ENCODE peak calls at places on chromosomes 6 and 20, in nine cellular contexts. One of them, this sample, is unnamed.

GRCh38 chr20:353166-353565 is 6.3 kb downstream of the NRSN2 start:
- DNase-seq in left colon: no peak
- DNase-seq in anterior cingulate cortex: no peak
- DNase-seq in D341Med: no peak
- DNase-seq in NCI-H1694 treated with DMSO at 0.1 percent for 48 hours: peak
- DNase-seq in type B pancreatic cell: no peak
- DNase-seq in body of pancreas: no peak
- DNase-seq in NCI-H146: no peak
- DNase-seq in T-cell: no peak
- DNase-seq in this sample: no peak

GRCh38 chr20:16785221-16785620 is 37.1 kb downstream of the OTOR start:
- DNase-seq in type B pancreatic cell: no peak
- DNase-seq in NCI-H1694 treated with DMSO at 0.1 percent for 48 hours: no peak
- DNase-seq in D341Med: no peak
- DNase-seq in NCI-H146: no peak
- DNase-seq in anterior cingulate cortex: no peak
- DNase-seq in body of pancreas: no peak
- DNase-seq in left colon: no peak
- DNase-seq in T-cell: no peak
- DNase-seq in this sample: no peak

GRCh38 chr6:132495604-132496079 is 17.3 kb downstream of the STX7 start:
- DNase-seq in type B pancreatic cell: no peak
- DNase-seq in D341Med: no peak
- DNase-seq in left colon: no peak
- DNase-seq in anterior cingulate cortex: no peak
- DNase-seq in NCI-H146: no peak
- DNase-seq in NCI-H1694 treated with DMSO at 0.1 percent for 48 hours: no peak
- DNase-seq in T-cell: no peak
- DNase-seq in body of pancreas: no peak
- DNase-seq in this sample: no peak

GRCh38 chr6:14009416-14009815 is 84.7 kb downstream of the RNF182 start:
- DNase-seq in anterior cingulate cortex: no peak
- DNase-seq in NCI-H1694 treated with DMSO at 0.1 percent for 48 hours: no peak
- DNase-seq in left colon: no peak
- DNase-seq in NCI-H146: no peak
- DNase-seq in D341Med: no peak
- DNase-seq in body of pancreas: no peak
- DNase-seq in type B pancreatic cell: no peak
- DNase-seq in T-cell: no peak
- DNase-seq in this sample: no peak

GRCh38 chr6:69059413-69059812 is 424.3 kb downstream of the ADGRB3 start:
- DNase-seq in NCI-H1694 treated with DMSO at 0.1 percent for 48 hours: no peak
- DNase-seq in left colon: no peak
- DNase-seq in body of pancreas: no peak
- DNase-seq in T-cell: no peak
- DNase-seq in anterior cingulate cortex: no peak
- DNase-seq in type B pancreatic cell: no peak
- DNase-seq in NCI-H146: no peak
- DNase-seq in D341Med: no peak
- DNase-seq in this sample: no peak

GRCh38 chr6:72040106-72040505 is 153.8 kb downstream of the RIMS1 start:
- DNase-seq in T-cell: no peak
- DNase-seq in body of pancreas: no peak
- DNase-seq in anterior cingulate cortex: no peak
- DNase-seq in D341Med: no peak
- DNase-seq in NCI-H146: no peak
- DNase-seq in left colon: no peak
- DNase-seq in type B pancreatic cell: no peak
- DNase-seq in NCI-H1694 treated with DMSO at 0.1 percent for 48 hours: no peak
- DNase-seq in this sample: no peak

GRCh38 chr20:50186987-50187402 is 3.6 kb upstream of the CEBPB start:
- DNase-seq in left colon: no peak
- DNase-seq in NCI-H1694 treated with DMSO at 0.1 percent for 48 hours: no peak
- DNase-seq in type B pancreatic cell: no peak
- DNase-seq in NCI-H146: no peak
- DNase-seq in anterior cingulate cortex: no peak
- DNase-seq in D341Med: no peak
- DNase-seq in body of pancreas: no peak
- DNase-seq in T-cell: no peak
- DNase-seq in this sample: peak

GRCh38 chr20:61817061-61817460 is 248.6 kb downstream of the TAF4 start:
- DNase-seq in body of pancreas: no peak
- DNase-seq in D341Med: no peak
- DNase-seq in type B pancreatic cell: no peak
- DNase-seq in anterior cingulate cortex: no peak
- DNase-seq in T-cell: no peak
- DNase-seq in NCI-H1694 treated with DMSO at 0.1 percent for 48 hours: no peak
- DNase-seq in NCI-H146: no peak
- DNase-seq in left colon: no peak
- DNase-seq in this sample: no peak

GRCh38 chr6:151068761-151069312 is 170.9 kb upstream of the AKAP12 start:
- DNase-seq in D341Med: no peak
- DNase-seq in left colon: no peak
- DNase-seq in T-cell: no peak
- DNase-seq in type B pancreatic cell: no peak
- DNase-seq in anterior cingulate cortex: no peak
- DNase-seq in body of pancreas: no peak
- DNase-seq in NCI-H146: no peak
- DNase-seq in NCI-H1694 treated with DMSO at 0.1 percent for 48 hours: no peak
- DNase-seq in this sample: no peak

GRCh38 chr20:19726126-19726525 is 31.9 kb upstream of the RIN2 start:
- DNase-seq in left colon: no peak
- DNase-seq in NCI-H146: no peak
- DNase-seq in type B pancreatic cell: no peak
- DNase-seq in T-cell: no peak
- DNase-seq in NCI-H1694 treated with DMSO at 0.1 percent for 48 hours: no peak
- DNase-seq in anterior cingulate cortex: no peak
- DNase-seq in D341Med: no peak
- DNase-seq in body of pancreas: no peak
- DNase-seq in this sample: no peak

GRCh38 chr6:56220078-56220477 is 27.3 kb downstream of the COL21A1 start:
- DNase-seq in body of pancreas: no peak
- DNase-seq in anterior cingulate cortex: no peak
- DNase-seq in D341Med: no peak
- DNase-seq in NCI-H1694 treated with DMSO at 0.1 percent for 48 hours: no peak
- DNase-seq in T-cell: no peak
- DNase-seq in type B pancreatic cell: no peak
- DNase-seq in left colon: no peak
- DNase-seq in NCI-H146: peak
- DNase-seq in this sample: no peak

GRCh38 chr6:30721198-30722024 is 1.3 kb downstream of the TUBB start:
- DNase-seq in type B pancreatic cell: peak
- DNase-seq in NCI-H146: peak
- DNase-seq in T-cell: peak
- DNase-seq in D341Med: peak
- DNase-seq in body of pancreas: peak
- DNase-seq in anterior cingulate cortex: peak
- DNase-seq in left colon: peak
- DNase-seq in NCI-H1694 treated with DMSO at 0.1 percent for 48 hours: peak
- DNase-seq in this sample: peak

GRCh38 chr6:87639373-87639772 is 49.4 kb downstream of the ORC3 start:
- DNase-seq in left colon: no peak
- DNase-seq in T-cell: no peak
- DNase-seq in anterior cingulate cortex: no peak
- DNase-seq in body of pancreas: no peak
- DNase-seq in NCI-H146: no peak
- DNase-seq in type B pancreatic cell: no peak
- DNase-seq in D341Med: no peak
- DNase-seq in NCI-H1694 treated with DMSO at 0.1 percent for 48 hours: no peak
- DNase-seq in this sample: no peak